ENCODE peak calls at places on chromosome 15, in six cellular contexts. One of them, this sample, is unnamed.

GRCh38 chr15:74995182-74995778 is at the start of gene SCAMP5:
- DNase-seq in H9: peak; percentile 98
- DNase-seq in activated T-helper 1 cell treated with Interleukin-2 at 50 U/mL for 16 hours: peak; percentile 80
- DNase-seq in NCI-H460: peak; percentile 93
- DNase-seq in naive thymus-derived CD8-positive, alpha-beta T cell: peak; percentile 88
- DNase-seq in HuH-7: peak; percentile 98
- DNase-seq in this sample: peak; percentile 89

GRCh38 chr15:93488157-93488803 is 399.3 kb upstream of the RGMA start:
- DNase-seq in H9: no peak
- DNase-seq in activated T-helper 1 cell treated with Interleukin-2 at 50 U/mL for 16 hours: no peak
- DNase-seq in NCI-H460: no peak
- DNase-seq in naive thymus-derived CD8-positive, alpha-beta T cell: no peak
- DNase-seq in HuH-7: no peak
- DNase-seq in this sample: no peak

GRCh38 chr15:83571820-83572707 is 81.9 kb upstream of the ADAMTSL3 start:
- DNase-seq in H9: no peak
- DNase-seq in activated T-helper 1 cell treated with Interleukin-2 at 50 U/mL for 16 hours: no peak
- DNase-seq in NCI-H460: peak; percentile 17
- DNase-seq in naive thymus-derived CD8-positive, alpha-beta T cell: no peak
- DNase-seq in HuH-7: no peak
- DNase-seq in this sample: no peak

GRCh38 chr15:63905558-63906265 is 72.0 kb upstream of the HERC1 start:
- DNase-seq in H9: no peak
- DNase-seq in activated T-helper 1 cell treated with Interleukin-2 at 50 U/mL for 16 hours: no peak
- DNase-seq in NCI-H460: no peak
- DNase-seq in naive thymus-derived CD8-positive, alpha-beta T cell: no peak
- DNase-seq in HuH-7: no peak
- DNase-seq in this sample: peak; percentile 18

GRCh38 chr15:95087253-95087609 is 855.9 kb downstream of the MCTP2 start:
- DNase-seq in H9: no peak
- DNase-seq in activated T-helper 1 cell treated with Interleukin-2 at 50 U/mL for 16 hours: no peak
- DNase-seq in NCI-H460: no peak
- DNase-seq in naive thymus-derived CD8-positive, alpha-beta T cell: no peak
- DNase-seq in HuH-7: peak; percentile 17
- DNase-seq in this sample: no peak

GRCh38 chr15:50119063-50119700 is at the start of gene ATP8B4:
- DNase-seq in H9: peak; percentile 31
- DNase-seq in activated T-helper 1 cell treated with Interleukin-2 at 50 U/mL for 16 hours: no peak
- DNase-seq in NCI-H460: no peak
- DNase-seq in naive thymus-derived CD8-positive, alpha-beta T cell: no peak
- DNase-seq in HuH-7: no peak
- DNase-seq in this sample: no peak

GRCh38 chr15:90211440-90212168 is 10.5 kb downstream of the SEMA4B start:
- DNase-seq in H9: no peak
- DNase-seq in activated T-helper 1 cell treated with Interleukin-2 at 50 U/mL for 16 hours: no peak
- DNase-seq in NCI-H460: no peak
- DNase-seq in naive thymus-derived CD8-positive, alpha-beta T cell: no peak
- DNase-seq in HuH-7: no peak
- DNase-seq in this sample: no peak

GRCh38 chr15:44662478-44663409 is 718 bp downstream of the SPG11 start:
- DNase-seq in H9: peak; percentile 59
- DNase-seq in activated T-helper 1 cell treated with Interleukin-2 at 50 U/mL for 16 hours: peak; percentile 80
- DNase-seq in NCI-H460: peak; percentile 47
- DNase-seq in naive thymus-derived CD8-positive, alpha-beta T cell: peak; percentile 83
- DNase-seq in HuH-7: peak; percentile 43
- DNase-seq in this sample: peak; percentile 86

This sample was measured in central memory CD4-positive, alpha-beta T cell.